ENCODE peak calls at places on chromosomes 5 and 9, in seven cellular contexts. One of them, this sample, is unnamed.

GRCh38 chr5:124279146-124279545 is 467.3 kb downstream of the ZNF608 start:
- DNase-seq in CD8-positive, alpha-beta T cell: no peak
- DNase-seq in bronchial epithelial cell: no peak
- DNase-seq in fibroblast of mammary gland: no peak
- DNase-seq in breast epithelium: no peak
- DNase-seq in fibroblast of pulmonary artery: no peak
- DNase-seq in MCF 10A: no peak
- DNase-seq in this sample: no peak

GRCh38 chr9:89277454-89277853 is 33.5 kb upstream of the CKS2 start:
- DNase-seq in CD8-positive, alpha-beta T cell: no peak
- DNase-seq in bronchial epithelial cell: no peak
- DNase-seq in fibroblast of mammary gland: peak; percentile 27
- DNase-seq in breast epithelium: no peak
- DNase-seq in fibroblast of pulmonary artery: peak; percentile 20
- DNase-seq in MCF 10A: peak; percentile 18
- DNase-seq in this sample: no peak

GRCh38 chr5:102937916-102938315 is 182.0 kb downstream of the GIN1 start:
- DNase-seq in CD8-positive, alpha-beta T cell: no peak
- DNase-seq in bronchial epithelial cell: no peak
- DNase-seq in fibroblast of mammary gland: no peak
- DNase-seq in breast epithelium: no peak
- DNase-seq in fibroblast of pulmonary artery: no peak
- DNase-seq in MCF 10A: no peak
- DNase-seq in this sample: no peak

GRCh38 chr9:136054146-136054545 is 40.9 kb downstream of the NACC2 start:
- DNase-seq in CD8-positive, alpha-beta T cell: no peak
- DNase-seq in bronchial epithelial cell: no peak
- DNase-seq in fibroblast of mammary gland: no peak
- DNase-seq in breast epithelium: no peak
- DNase-seq in fibroblast of pulmonary artery: no peak
- DNase-seq in MCF 10A: no peak
- DNase-seq in this sample: no peak

GRCh38 chr9:97964901-97965300 is 18.2 kb upstream of the ANP32B start:
- DNase-seq in CD8-positive, alpha-beta T cell: no peak
- DNase-seq in bronchial epithelial cell: no peak
- DNase-seq in fibroblast of mammary gland: no peak
- DNase-seq in breast epithelium: no peak
- DNase-seq in fibroblast of pulmonary artery: no peak
- DNase-seq in MCF 10A: no peak
- DNase-seq in this sample: no peak

GRCh38 chr5:77777281-77777892 is 1.2 kb upstream of the TBCA start:
- DNase-seq in CD8-positive, alpha-beta T cell: no peak
- DNase-seq in bronchial epithelial cell: peak; percentile 84
- DNase-seq in fibroblast of mammary gland: peak; percentile 36
- DNase-seq in breast epithelium: no peak
- DNase-seq in fibroblast of pulmonary artery: no peak
- DNase-seq in MCF 10A: peak; percentile 36
- DNase-seq in this sample: no peak

GRCh38 chr5:31962928-31963327 is 211.2 kb downstream of the GOLPH3 start:
- DNase-seq in CD8-positive, alpha-beta T cell: no peak
- DNase-seq in bronchial epithelial cell: peak; percentile 50
- DNase-seq in fibroblast of mammary gland: no peak
- DNase-seq in breast epithelium: peak; percentile 34
- DNase-seq in fibroblast of pulmonary artery: no peak
- DNase-seq in MCF 10A: no peak
- DNase-seq in this sample: no peak

GRCh38 chr9:115671236-115671770 is 482.3 kb upstream of the PAPPA start:
- DNase-seq in CD8-positive, alpha-beta T cell: no peak
- DNase-seq in bronchial epithelial cell: no peak
- DNase-seq in fibroblast of mammary gland: no peak
- DNase-seq in breast epithelium: no peak
- DNase-seq in fibroblast of pulmonary artery: no peak
- DNase-seq in MCF 10A: no peak
- DNase-seq in this sample: no peak

GRCh38 chr5:133220851-133221674 is 169.2 kb downstream of the HSPA4 start:
- DNase-seq in CD8-positive, alpha-beta T cell: no peak
- DNase-seq in bronchial epithelial cell: no peak
- DNase-seq in fibroblast of mammary gland: no peak
- DNase-seq in breast epithelium: peak; percentile 14
- DNase-seq in fibroblast of pulmonary artery: peak; percentile 35
- DNase-seq in MCF 10A: no peak
- DNase-seq in this sample: no peak

GRCh38 chr5:43547532-43547931 is 9.3 kb downstream of the PAIP1 start:
- DNase-seq in CD8-positive, alpha-beta T cell: no peak
- DNase-seq in bronchial epithelial cell: no peak
- DNase-seq in fibroblast of mammary gland: no peak
- DNase-seq in breast epithelium: no peak
- DNase-seq in fibroblast of pulmonary artery: no peak
- DNase-seq in MCF 10A: no peak
- DNase-seq in this sample: no peak

GRCh38 chr5:149017669-149018068 is 45.2 kb downstream of the SH3TC2 start:
- DNase-seq in CD8-positive, alpha-beta T cell: no peak
- DNase-seq in bronchial epithelial cell: no peak
- DNase-seq in fibroblast of mammary gland: no peak
- DNase-seq in breast epithelium: no peak
- DNase-seq in fibroblast of pulmonary artery: no peak
- DNase-seq in MCF 10A: no peak
- DNase-seq in this sample: no peak

GRCh38 chr5:155772009-155772662 is 554.8 kb upstream of the SGCD start:
- DNase-seq in CD8-positive, alpha-beta T cell: no peak
- DNase-seq in bronchial epithelial cell: no peak
- DNase-seq in fibroblast of mammary gland: no peak
- DNase-seq in breast epithelium: no peak
- DNase-seq in fibroblast of pulmonary artery: no peak
- DNase-seq in MCF 10A: no peak
- DNase-seq in this sample: no peak

GRCh38 chr5:134510970-134511795 is 14.3 kb upstream of the JADE2 start:
- DNase-seq in CD8-positive, alpha-beta T cell: no peak
- DNase-seq in bronchial epithelial cell: peak; percentile 90
- DNase-seq in fibroblast of mammary gland: peak; percentile 39
- DNase-seq in breast epithelium: peak; percentile 55
- DNase-seq in fibroblast of pulmonary artery: peak; percentile 43
- DNase-seq in MCF 10A: peak; percentile 87
- DNase-seq in this sample: no peak

GRCh38 chr5:141835928-141836667 is 42.1 kb downstream of the PCDH1 start:
- DNase-seq in CD8-positive, alpha-beta T cell: no peak
- DNase-seq in bronchial epithelial cell: no peak
- DNase-seq in fibroblast of mammary gland: peak; percentile 34
- DNase-seq in breast epithelium: no peak
- DNase-seq in fibroblast of pulmonary artery: peak; percentile 57
- DNase-seq in MCF 10A: no peak
- DNase-seq in this sample: no peak

GRCh38 chr5:55850839-55851674 is at the start of gene IL31RA:
- DNase-seq in CD8-positive, alpha-beta T cell: no peak
- DNase-seq in bronchial epithelial cell: peak; percentile 96
- DNase-seq in fibroblast of mammary gland: peak; percentile 89
- DNase-seq in breast epithelium: no peak
- DNase-seq in fibroblast of pulmonary artery: peak; percentile 79
- DNase-seq in MCF 10A: peak; percentile 87
- DNase-seq in this sample: no peak

GRCh38 chr9:123927625-123928308 is 2.2 kb downstream of the DENND1A start:
- DNase-seq in CD8-positive, alpha-beta T cell: no peak
- DNase-seq in bronchial epithelial cell: peak; percentile 49
- DNase-seq in fibroblast of mammary gland: peak; percentile 69
- DNase-seq in breast epithelium: no peak
- DNase-seq in fibroblast of pulmonary artery: peak; percentile 70
- DNase-seq in MCF 10A: peak; percentile 65
- DNase-seq in this sample: no peak

GRCh38 chr5:591746-592145 is 20.4 kb upstream of the CEP72 start:
- DNase-seq in CD8-positive, alpha-beta T cell: no peak
- DNase-seq in bronchial epithelial cell: no peak
- DNase-seq in fibroblast of mammary gland: no peak
- DNase-seq in breast epithelium: no peak
- DNase-seq in fibroblast of pulmonary artery: no peak
- DNase-seq in MCF 10A: no peak
- DNase-seq in this sample: no peak

GRCh38 chr9:74172874-74173273 is 324.3 kb upstream of the RORB start:
- DNase-seq in CD8-positive, alpha-beta T cell: no peak
- DNase-seq in bronchial epithelial cell: no peak
- DNase-seq in fibroblast of mammary gland: no peak
- DNase-seq in breast epithelium: no peak
- DNase-seq in fibroblast of pulmonary artery: no peak
- DNase-seq in MCF 10A: no peak
- DNase-seq in this sample: no peak

GRCh38 chr5:107486489-107486888 is 184.2 kb downstream of the EFNA5 start:
- DNase-seq in CD8-positive, alpha-beta T cell: no peak
- DNase-seq in bronchial epithelial cell: peak; percentile 94
- DNase-seq in fibroblast of mammary gland: peak; percentile 83
- DNase-seq in breast epithelium: no peak
- DNase-seq in fibroblast of pulmonary artery: peak; percentile 69
- DNase-seq in MCF 10A: peak; percentile 94
- DNase-seq in this sample: no peak

GRCh38 chr5:115069087-115069968 is 100.4 kb downstream of the TRIM36 start:
- DNase-seq in CD8-positive, alpha-beta T cell: no peak
- DNase-seq in bronchial epithelial cell: peak; percentile 50
- DNase-seq in fibroblast of mammary gland: peak; percentile 53
- DNase-seq in breast epithelium: no peak
- DNase-seq in fibroblast of pulmonary artery: peak; percentile 61
- DNase-seq in MCF 10A: peak; percentile 70
- DNase-seq in this sample: peak; percentile 52

GRCh38 chr5:95711501-95712346 is 19.4 kb upstream of the RHOBTB3 start:
- DNase-seq in CD8-positive, alpha-beta T cell: no peak
- DNase-seq in bronchial epithelial cell: no peak
- DNase-seq in fibroblast of mammary gland: no peak
- DNase-seq in breast epithelium: no peak
- DNase-seq in fibroblast of pulmonary artery: no peak
- DNase-seq in MCF 10A: no peak
- DNase-seq in this sample: no peak

GRCh38 chr9:2126331-2126789 is 111.2 kb downstream of the SMARCA2 start:
- DNase-seq in CD8-positive, alpha-beta T cell: no peak
- DNase-seq in bronchial epithelial cell: peak; percentile 39
- DNase-seq in fibroblast of mammary gland: peak; percentile 34
- DNase-seq in breast epithelium: no peak
- DNase-seq in fibroblast of pulmonary artery: peak; percentile 75
- DNase-seq in MCF 10A: no peak
- DNase-seq in this sample: no peak

GRCh38 chr5:100790170-100790665 is 112.9 kb downstream of the ST8SIA4 start:
- DNase-seq in CD8-positive, alpha-beta T cell: no peak
- DNase-seq in bronchial epithelial cell: no peak
- DNase-seq in fibroblast of mammary gland: no peak
- DNase-seq in breast epithelium: no peak
- DNase-seq in fibroblast of pulmonary artery: no peak
- DNase-seq in MCF 10A: no peak
- DNase-seq in this sample: no peak
- TF ChIP-seq CTCF in CD8-positive, alpha-beta T cell: no peak
- TF ChIP-seq CTCF in bronchial epithelial cell: no peak
- TF ChIP-seq CTCF in fibroblast of mammary gland: no peak
- TF ChIP-seq CTCF in breast epithelium: no peak
- TF ChIP-seq CTCF in fibroblast of pulmonary artery: no peak
- TF ChIP-seq CTCF in MCF 10A: no peak
- TF ChIP-seq CTCF in this sample: no peak

GRCh38 chr9:121562261-121562780 is 62.7 kb upstream of the GGTA1 start:
- DNase-seq in CD8-positive, alpha-beta T cell: no peak
- DNase-seq in bronchial epithelial cell: peak; percentile 86
- DNase-seq in fibroblast of mammary gland: no peak
- DNase-seq in breast epithelium: no peak
- DNase-seq in fibroblast of pulmonary artery: no peak
- DNase-seq in MCF 10A: no peak
- DNase-seq in this sample: no peak

GRCh38 chr9:121560921-121561320 is 61.3 kb upstream of the GGTA1 start:
- DNase-seq in CD8-positive, alpha-beta T cell: no peak
- DNase-seq in bronchial epithelial cell: no peak
- DNase-seq in fibroblast of mammary gland: no peak
- DNase-seq in breast epithelium: no peak
- DNase-seq in fibroblast of pulmonary artery: no peak
- DNase-seq in MCF 10A: no peak
- DNase-seq in this sample: no peak

GRCh38 chr9:121563425-121563824 is 63.8 kb upstream of the GGTA1 start:
- DNase-seq in CD8-positive, alpha-beta T cell: no peak
- DNase-seq in bronchial epithelial cell: no peak
- DNase-seq in fibroblast of mammary gland: no peak
- DNase-seq in breast epithelium: no peak
- DNase-seq in fibroblast of pulmonary artery: no peak
- DNase-seq in MCF 10A: no peak
- DNase-seq in this sample: no peak

GRCh38 chr9:121563881-121564460 is 64.3 kb upstream of the GGTA1 start:
- DNase-seq in CD8-positive, alpha-beta T cell: no peak
- DNase-seq in bronchial epithelial cell: peak; percentile 49
- DNase-seq in fibroblast of mammary gland: no peak
- DNase-seq in breast epithelium: no peak
- DNase-seq in fibroblast of pulmonary artery: no peak
- DNase-seq in MCF 10A: no peak
- DNase-seq in this sample: no peak

DNA sequence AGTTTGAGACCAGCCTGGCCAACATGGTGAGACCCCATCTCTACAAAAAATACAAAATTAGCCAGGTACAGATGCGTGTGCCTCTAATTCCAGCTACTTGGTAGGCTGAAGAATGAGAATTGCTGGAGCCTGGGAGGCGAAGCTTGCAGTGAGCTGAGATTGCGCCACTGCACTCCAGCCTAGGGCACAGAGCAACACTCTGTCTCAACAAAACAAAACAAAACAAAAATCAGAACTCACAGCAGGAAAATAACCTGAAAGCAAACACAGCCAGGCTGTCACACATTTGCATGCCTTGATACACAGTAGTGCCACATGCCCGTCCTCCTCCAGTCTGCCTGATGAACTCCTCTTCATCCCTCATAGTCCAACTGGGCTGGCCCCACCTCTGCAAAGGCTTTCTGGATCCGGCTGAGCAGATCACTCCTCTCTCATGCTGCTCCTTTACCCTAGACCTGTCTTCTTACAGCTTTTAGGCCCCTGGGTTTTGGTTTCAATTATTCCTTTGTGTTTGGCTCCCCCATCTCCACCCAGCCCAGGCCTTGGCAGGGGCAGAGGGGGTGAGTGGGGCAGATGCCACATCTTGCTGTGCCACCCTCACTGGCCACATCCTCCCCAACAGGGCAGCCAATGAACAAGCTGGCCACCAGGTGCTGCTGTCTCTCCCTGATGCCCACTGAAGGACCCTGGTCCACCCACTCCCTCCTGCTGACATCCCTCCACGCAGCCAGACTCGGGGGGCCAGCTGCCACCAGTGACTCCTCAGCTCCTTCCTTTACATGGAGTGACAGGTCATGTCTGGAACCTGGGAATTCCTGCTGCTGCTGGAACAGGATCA is 62.0 kb upstream of the GGTA1 start:
- DNase-seq in CD8-positive, alpha-beta T cell: no peak
- DNase-seq in bronchial epithelial cell: no peak
- DNase-seq in fibroblast of mammary gland: no peak
- DNase-seq in breast epithelium: no peak
- DNase-seq in fibroblast of pulmonary artery: no peak
- DNase-seq in MCF 10A: peak; percentile 29
- DNase-seq in this sample: no peak
- TF ChIP-seq CTCF in CD8-positive, alpha-beta T cell: no peak
- TF ChIP-seq CTCF in bronchial epithelial cell: peak; percentile 41
- TF ChIP-seq CTCF in fibroblast of mammary gland: no peak
- TF ChIP-seq CTCF in breast epithelium: no peak
- TF ChIP-seq CTCF in fibroblast of pulmonary artery: no peak
- TF ChIP-seq CTCF in MCF 10A: no peak
- TF ChIP-seq CTCF in this sample: no peak

GRCh38 chr9:131422241-131422792 is 28.4 kb downstream of the PRRC2B start:
- DNase-seq in CD8-positive, alpha-beta T cell: no peak
- DNase-seq in bronchial epithelial cell: peak; percentile 46
- DNase-seq in fibroblast of mammary gland: no peak
- DNase-seq in breast epithelium: peak; percentile 82
- DNase-seq in fibroblast of pulmonary artery: no peak
- DNase-seq in MCF 10A: peak; percentile 53
- DNase-seq in this sample: no peak
- TF ChIP-seq CTCF in CD8-positive, alpha-beta T cell: no peak
- TF ChIP-seq CTCF in bronchial epithelial cell: peak; percentile 44
- TF ChIP-seq CTCF in fibroblast of mammary gland: peak; percentile 32
- TF ChIP-seq CTCF in breast epithelium: peak; percentile 38
- TF ChIP-seq CTCF in fibroblast of pulmonary artery: no peak
- TF ChIP-seq CTCF in MCF 10A: peak; percentile 34
- TF ChIP-seq CTCF in this sample: no peak

GRCh38 chr9:37753489-37754190 is at the start of gene TRMT10B:
- DNase-seq in CD8-positive, alpha-beta T cell: peak; percentile 69
- DNase-seq in bronchial epithelial cell: peak; percentile 66
- DNase-seq in fibroblast of mammary gland: peak; percentile 60
- DNase-seq in breast epithelium: peak; percentile 26
- DNase-seq in fibroblast of pulmonary artery: peak; percentile 75
- DNase-seq in MCF 10A: peak; percentile 44
- DNase-seq in this sample: peak; percentile 75
- TF ChIP-seq CTCF in CD8-positive, alpha-beta T cell: no peak
- TF ChIP-seq CTCF in bronchial epithelial cell: no peak
- TF ChIP-seq CTCF in fibroblast of mammary gland: no peak
- TF ChIP-seq CTCF in breast epithelium: no peak
- TF ChIP-seq CTCF in fibroblast of pulmonary artery: no peak
- TF ChIP-seq CTCF in MCF 10A: no peak
- TF ChIP-seq CTCF in this sample: no peak